ENCODE peak calls at places on chromosome 17, in nine cellular contexts. T is fibroblast of lung, O is MCF 10A, I is neural progenitor cell, S is cardiac fibroblast, L is Caco-2, G is thyroid gland, Q is nephron progenitor cell, J is astrocyte. F is an unnamed sample.

GRCh38 chr17:44830359-44831269 is 527 bp upstream of the GJC1 start:
- DNase-seq in S (peak), G (no peak), I (peak), J (no peak), L (peak), T (no peak), Q (no peak), O (peak), F (peak)

GRCh38 chr17:2266045-2266864 is 37.3 kb downstream of the SMG6 start:
- DNase-seq in G (peak), T (no peak), S (no peak), L (no peak), I (no peak), Q (no peak), O (no peak), J (no peak), F (no peak)

GRCh38 chr17:77891602-77892001 is 66.9 kb upstream of the TNRC6C start:
- DNase-seq in L (peak), J (no peak), G (no peak), O (no peak), I (no peak), S (no peak), Q (no peak), T (no peak), F (no peak)

GRCh38 chr17:70875729-70876344 is 706.5 kb downstream of the KCNJ2 start:
- DNase-seq in G (no peak), J (no peak), L (no peak), I (no peak), Q (no peak), S (peak), T (no peak), O (no peak), F (no peak)

GRCh38 chr17:3710951-3711383 is 12.7 kb upstream of the HASPIN start:
- DNase-seq in G (no peak), S (peak), Q (no peak), T (peak), L (no peak), J (peak), O (peak), I (no peak), F (no peak)

GRCh38 chr17:40319651-40320550 is 10.9 kb downstream of the RARA start:
- DNase-seq in I (no peak), S (no peak), T (no peak), J (no peak), Q (no peak), L (no peak), O (no peak), G (peak), F (no peak)

GRCh38 chr17:74297941-74298340 is 23.9 kb downstream of the DNAI2 start:
- DNase-seq in G (no peak), O (peak), T (peak), Q (no peak), J (no peak), I (no peak), L (no peak), S (no peak), F (no peak)

GRCh38 chr17:79612468-79613194 is 1.8 kb upstream of the RBFOX3 start:
- DNase-seq in Q (peak), S (peak), I (peak), L (peak), T (peak), O (peak), J (no peak), G (peak), F (peak)

DNA sequence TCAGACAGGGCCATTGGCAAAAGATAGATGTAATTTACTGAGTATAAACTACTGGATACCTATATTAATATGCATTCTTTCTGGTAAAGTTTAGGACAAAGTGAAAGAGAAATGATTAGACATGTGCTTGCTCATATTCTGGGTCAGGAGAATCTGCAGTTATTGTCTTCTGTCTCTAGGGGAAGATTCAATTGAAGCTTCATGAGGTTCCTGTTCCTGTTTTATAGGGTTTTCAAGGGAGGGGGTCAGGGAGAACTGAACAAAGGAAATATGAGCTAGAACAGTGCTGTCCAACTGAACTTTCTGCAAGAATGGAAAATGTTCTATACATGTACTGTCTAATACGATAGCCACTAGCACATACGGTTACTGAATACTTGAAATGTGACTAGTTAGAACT is 59.3 kb upstream of the CORO6 start:
- DNase-seq in G (no peak), O (no peak), T (no peak), J (no peak), I (no peak), L (no peak), Q (no peak), S (no peak), F (no peak)
- TF ChIP-seq CTCF in G (no peak), O (no peak), T (peak), J (no peak), I (no peak), L (no peak), Q (no peak), S (no peak), F (no peak)

GRCh38 chr17:21059761-21060160 is 16.9 kb upstream of the USP22 start:
- DNase-seq in J (no peak), G (no peak), Q (no peak), T (no peak), L (no peak), O (no peak), S (no peak), I (no peak), F (no peak)

GRCh38 chr17:21061971-21062526 is 19.2 kb upstream of the USP22 start:
- DNase-seq in L (no peak), O (no peak), G (no peak), Q (no peak), T (no peak), J (no peak), S (no peak), I (no peak), F (no peak)

GRCh38 chr17:21061158-21061835 is 18.5 kb upstream of the USP22 start:
- DNase-seq in T (no peak), I (no peak), L (no peak), S (no peak), Q (no peak), J (no peak), G (no peak), O (no peak), F (no peak)

GRCh38 chr17:21058098-21058893 is 15.5 kb upstream of the USP22 start:
- DNase-seq in I (no peak), G (no peak), J (peak), S (peak), L (no peak), Q (no peak), O (peak), T (peak), F (no peak)
- TF ChIP-seq CTCF in I (no peak), G (no peak), J (no peak), S (peak), L (peak), Q (no peak), O (no peak), T (peak), F (no peak)

GRCh38 chr17:33945641-33946546 is 309.2 kb upstream of the CCL2 start:
- DNase-seq in I (no peak), T (peak), G (no peak), J (peak), L (no peak), O (no peak), S (no peak), Q (no peak), F (no peak)

GRCh38 chr17:33948299-33948698 is 306.8 kb upstream of the CCL2 start:
- DNase-seq in G (no peak), Q (no peak), J (no peak), S (no peak), I (no peak), T (no peak), O (no peak), L (no peak), F (no peak)

GRCh38 chr17:33950061-33950460 is 305.0 kb upstream of the CCL2 start:
- DNase-seq in S (no peak), J (no peak), I (no peak), Q (no peak), L (no peak), G (no peak), O (no peak), T (no peak), F (no peak)

GRCh38 chr17:33947762-33948161 is 307.3 kb upstream of the CCL2 start:
- DNase-seq in G (no peak), I (no peak), S (no peak), T (no peak), O (no peak), J (no peak), Q (no peak), L (no peak), F (no peak)

DNA sequence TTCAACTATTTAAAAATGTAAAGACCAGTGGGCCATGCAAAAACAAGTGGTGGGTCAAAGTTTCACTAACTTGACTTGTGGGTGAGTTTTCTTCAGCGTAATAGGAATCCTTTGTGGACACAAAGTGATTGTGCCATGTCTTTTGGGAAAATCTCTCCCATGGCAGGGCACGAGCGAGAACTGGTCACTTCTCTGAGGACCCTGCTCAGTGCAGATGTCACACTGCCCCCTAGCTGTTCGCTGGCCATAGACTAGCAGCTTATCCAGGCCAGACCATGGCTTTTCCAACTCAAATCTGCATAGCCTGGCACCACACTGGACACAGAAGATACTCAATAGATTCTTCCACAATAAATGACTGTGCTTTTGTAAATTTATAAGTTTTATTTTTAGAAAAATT is 306.0 kb upstream of the CCL2 start:
- DNase-seq in L (no peak), J (no peak), Q (peak), S (no peak), T (peak), I (peak), O (no peak), G (peak), F (peak)
- TF ChIP-seq CTCF in L (peak), J (no peak), Q (peak), S (no peak), T (no peak), I (peak), O (no peak), G (no peak), F (peak)

GRCh38 chr17:64994781-64995538 is 61.6 kb downstream of the GNA13 start:
- DNase-seq in T (no peak), G (no peak), I (no peak), S (no peak), J (no peak), O (no peak), Q (no peak), L (no peak), F (no peak)

GRCh38 chr17:64993867-64994266 is 62.7 kb downstream of the GNA13 start:
- DNase-seq in T (no peak), G (no peak), L (no peak), Q (no peak), I (no peak), O (no peak), S (no peak), J (no peak), F (no peak)

GRCh38 chr17:64992325-64992802 is 64.2 kb downstream of the GNA13 start:
- DNase-seq in T (peak), G (peak), J (peak), I (no peak), L (no peak), Q (peak), S (no peak), O (peak), F (no peak)

GRCh38 chr17:64991726-64992125 is 64.8 kb downstream of the GNA13 start:
- DNase-seq in I (no peak), T (no peak), J (no peak), Q (no peak), L (no peak), S (no peak), O (no peak), G (no peak), F (no peak)

GRCh38 chr17:64994281-64994680 is 62.3 kb downstream of the GNA13 start:
- DNase-seq in I (no peak), S (no peak), O (no peak), T (no peak), Q (no peak), G (no peak), J (no peak), L (no peak), F (no peak)
- TF ChIP-seq CTCF in I (no peak), S (no peak), O (no peak), T (no peak), Q (no peak), G (no peak), J (no peak), L (no peak), F (no peak)

DNA sequence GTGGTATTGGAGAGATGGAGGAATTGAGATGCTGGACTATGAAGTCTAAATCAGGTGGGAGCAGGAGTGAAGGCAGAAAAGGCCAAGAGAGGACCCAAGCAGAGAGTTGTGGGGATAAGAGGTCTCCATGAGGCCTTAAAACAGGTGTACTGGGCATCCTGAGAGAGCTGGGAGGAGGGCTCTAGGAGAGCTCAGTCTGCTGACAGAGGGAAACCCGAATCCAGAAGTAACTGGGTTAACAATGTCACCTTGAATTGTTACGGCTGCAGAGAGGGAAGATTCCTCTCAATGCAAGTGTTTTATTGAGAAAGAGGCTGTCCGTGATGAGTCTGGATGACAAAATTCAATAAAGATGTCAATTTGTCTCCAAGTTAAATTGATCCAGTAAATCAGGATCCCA is 8.4 kb downstream of the DHRS7C start:
- DNase-seq in S (no peak), Q (no peak), O (no peak), T (no peak), I (no peak), G (no peak), J (no peak), L (no peak), F (no peak)
- TF ChIP-seq CTCF in S (no peak), Q (no peak), O (no peak), T (no peak), I (no peak), G (no peak), J (no peak), L (no peak), F (no peak)

GRCh38 chr17:17055286-17056166 is 13.3 kb downstream of the MPRIP start:
- DNase-seq in O (peak), I (no peak), T (no peak), G (no peak), Q (no peak), L (peak), J (no peak), S (no peak), F (no peak)
- TF ChIP-seq CTCF in O (no peak), I (no peak), T (no peak), G (no peak), Q (no peak), L (peak), J (no peak), S (peak), F (no peak)

GRCh38 chr17:49779730-49780220 is 8.7 kb upstream of the KAT7 start:
- DNase-seq in L (no peak), I (peak), S (peak), G (peak), J (peak), Q (no peak), T (peak), O (peak), F (no peak)
- TF ChIP-seq CTCF in L (peak), I (peak), S (peak), G (no peak), J (peak), Q (peak), T (peak), O (peak), F (peak)

GRCh38 chr17:7252176-7253043 is at the start of gene ELP5:
- DNase-seq in G (peak), Q (peak), S (peak), O (peak), J (peak), L (peak), T (peak), I (peak), F (peak)
- TF ChIP-seq CTCF in G (no peak), Q (no peak), S (no peak), O (no peak), J (no peak), L (no peak), T (no peak), I (peak), F (no peak)

F was measured in neural crest cell.